ENCODE peak calls at places on chromosomes 4 and X, in four cellular contexts. U, B, H and V are unnamed samples.

GRCh38 chrX:74449322-74449936 is 28.1 kb downstream of the SLC16A2 start:
- DNase-seq in U (peak), B (no peak), H (no peak), V (no peak)

GRCh38 chr4:38514465-38515146 is 149.4 kb upstream of the KLF3 start:
- DNase-seq in U (no peak), B (no peak), H (no peak), V (no peak)

GRCh38 chr4:151727365-151727764 is 33.4 kb downstream of the GATB start:
- DNase-seq in U (no peak), B (no peak), H (no peak), V (no peak)

GRCh38 chr4:147831452-147832192 is 99.7 kb downstream of the ARHGAP10 start:
- DNase-seq in U (peak), B (peak), H (peak), V (peak)

GRCh38 chr4:84498203-84499026 is 677 bp downstream of the NKX6-1 start:
- DNase-seq in U (peak), B (no peak), H (no peak), V (no peak)

GRCh38 chrX:54921427-54922021 is 900 bp downstream of the TRO start:
- DNase-seq in U (peak), B (peak), H (peak), V (no peak)

GRCh38 chr4:6776920-6777635 is 5.4 kb upstream of the KIAA0232 start:
- DNase-seq in U (no peak), B (no peak), H (no peak), V (no peak)

GRCh38 chrX:118228041-118228440 is 111.4 kb upstream of the KLHL13 start:
- DNase-seq in U (peak), B (no peak), H (no peak), V (no peak)

GRCh38 chr4:23822181-23822580 is 67.7 kb downstream of the PPARGC1A start:
- DNase-seq in U (no peak), B (no peak), H (peak), V (no peak)

GRCh38 chr4:77579406-77580076 is 26.1 kb upstream of the CXCL13 start:
- DNase-seq in U (peak), B (peak), H (no peak), V (peak)

GRCh38 chr4:159374749-159375535 is 272.1 kb downstream of the RAPGEF2 start:
- DNase-seq in U (peak), B (peak), H (no peak), V (peak)

GRCh38 chr4:67727124-67727850 is 26.3 kb upstream of the UBA6 start:
- DNase-seq in U (peak), B (no peak), H (peak), V (no peak)
- H3K4me3 ChIP-seq in U (peak), B (no peak), H (no peak), V (no peak)

DNA sequence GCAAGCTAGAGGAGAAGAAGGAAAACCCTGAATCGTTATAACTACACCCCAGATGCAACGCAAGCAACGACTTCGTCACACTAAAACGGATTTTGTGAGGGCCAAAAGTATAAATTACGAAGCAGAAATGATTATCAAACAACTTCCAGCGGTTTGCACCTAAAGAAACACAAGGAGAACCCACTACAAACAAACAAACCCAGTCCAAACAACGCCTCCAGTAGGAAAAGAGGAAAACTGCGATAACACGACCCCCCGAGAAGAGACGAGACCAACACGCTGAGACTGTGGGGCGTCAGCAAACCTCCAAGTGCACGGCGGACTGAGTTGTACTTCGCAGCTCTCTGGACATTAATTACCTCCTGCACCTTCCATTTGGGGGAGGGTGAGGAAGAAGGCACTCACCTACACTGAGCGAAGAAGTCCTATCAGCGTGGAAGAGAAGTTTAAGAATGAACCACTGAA is at the start of gene MAB21L2:
- DNase-seq in U (peak), B (no peak), H (peak), V (no peak)
- H3K4me3 ChIP-seq in U (peak), B (peak), H (peak), V (peak)

GRCh38 chr4:75724867-75725724 is 719 bp downstream of the USO1 start:
- DNase-seq in U (peak), B (no peak), H (peak), V (no peak)

GRCh38 chr4:75723802-75724065 is 643 bp upstream of the USO1 start:
- DNase-seq in U (no peak), B (no peak), H (no peak), V (no peak)

GRCh38 chr4:75727073-75727472 is 2.7 kb downstream of the USO1 start:
- DNase-seq in U (peak), B (no peak), H (no peak), V (no peak)

GRCh38 chr4:75724066-75724866 is at the start of gene USO1:
- DNase-seq in U (peak), B (peak), H (peak), V (peak)

DNA sequence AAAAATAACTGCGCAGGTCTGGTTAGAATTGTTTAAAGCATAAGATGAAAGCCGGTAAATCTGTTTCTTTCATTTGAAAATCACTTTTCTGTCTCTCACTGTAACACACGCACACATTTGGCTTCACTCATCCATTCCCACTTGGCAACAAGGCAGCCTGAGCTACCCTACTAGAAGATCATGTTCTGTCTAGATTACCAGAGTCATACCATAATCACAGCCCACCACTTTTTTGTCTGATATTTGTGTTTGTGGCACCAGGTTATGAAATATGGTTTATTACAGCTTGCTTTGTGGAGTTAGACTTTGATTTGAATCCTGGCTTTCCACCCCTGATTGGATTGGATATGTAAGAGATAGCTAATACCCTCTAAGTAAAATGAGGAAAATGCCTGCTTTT is 2.2 kb downstream of the USO1 start:
- DNase-seq in U (no peak), B (no peak), H (no peak), V (no peak)
- H3K4me3 ChIP-seq in U (peak), B (peak), H (no peak), V (peak)

DNA sequence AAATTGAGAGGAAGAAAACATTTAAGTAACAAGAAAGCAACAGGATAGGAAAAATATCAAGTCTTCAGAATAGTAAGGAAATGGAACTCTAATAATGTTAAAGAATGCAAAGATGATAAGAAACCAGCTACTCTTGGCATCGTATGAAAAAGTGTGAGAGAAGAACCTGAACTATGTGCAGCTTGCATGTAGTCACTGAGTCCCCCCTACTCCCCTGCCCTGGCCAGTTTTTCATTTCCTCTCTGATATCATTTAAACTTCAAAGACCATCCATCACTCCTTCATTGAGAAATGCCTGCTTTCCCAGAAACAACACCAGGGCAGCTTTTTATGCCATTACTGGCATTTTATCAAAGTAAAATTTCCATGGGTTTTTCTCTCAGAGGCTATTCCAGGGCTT is 28.1 kb downstream of the INPP4B start:
- DNase-seq in U (peak), B (peak), H (no peak), V (no peak)
- H3K4me3 ChIP-seq in U (no peak), B (no peak), H (no peak), V (no peak)

DNA sequence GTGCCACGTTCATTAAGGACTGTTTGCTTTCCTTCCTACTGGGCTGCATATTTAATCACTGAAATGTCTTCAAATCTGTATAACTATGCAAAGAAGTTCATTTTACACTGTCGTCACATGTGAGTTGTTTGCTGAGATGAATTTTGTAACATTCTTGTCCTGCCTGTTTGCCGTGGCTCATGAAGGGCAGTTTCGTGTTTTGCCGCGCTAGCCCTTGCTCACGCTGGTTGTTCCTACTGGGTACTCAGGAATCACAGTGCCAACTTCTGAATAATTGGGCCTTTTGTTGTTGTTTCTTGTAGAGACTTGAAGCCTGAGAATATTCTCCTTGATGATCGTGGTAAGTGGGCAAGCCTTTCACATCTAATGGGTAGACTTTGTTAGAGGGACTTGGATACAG is 52.2 kb downstream of the HTT-AS start:
- DNase-seq in U (no peak), B (no peak), H (no peak), V (no peak)
- H3K4me3 ChIP-seq in U (no peak), B (no peak), H (no peak), V (no peak)

GRCh38 chrX:134237363-134237702 is 351 bp downstream of the CCDC160 start:
- DNase-seq in U (no peak), B (no peak), H (no peak), V (no peak)

GRCh38 chrX:134241960-134242619 is 5.1 kb downstream of the CCDC160 start:
- DNase-seq in U (peak), B (no peak), H (no peak), V (no peak)

GRCh38 chrX:134240209-134240608 is 3.2 kb downstream of the CCDC160 start:
- DNase-seq in U (no peak), B (no peak), H (peak), V (no peak)

GRCh38 chrX:134236690-134237362 is at the start of gene CCDC160:
- DNase-seq in U (peak), B (no peak), H (peak), V (no peak)

GRCh38 chrX:134239016-134239415 is 2.0 kb downstream of the CCDC160 start:
- DNase-seq in U (no peak), B (no peak), H (no peak), V (no peak)
- H3K4me3 ChIP-seq in U (no peak), B (no peak), H (no peak), V (no peak)

DNA sequence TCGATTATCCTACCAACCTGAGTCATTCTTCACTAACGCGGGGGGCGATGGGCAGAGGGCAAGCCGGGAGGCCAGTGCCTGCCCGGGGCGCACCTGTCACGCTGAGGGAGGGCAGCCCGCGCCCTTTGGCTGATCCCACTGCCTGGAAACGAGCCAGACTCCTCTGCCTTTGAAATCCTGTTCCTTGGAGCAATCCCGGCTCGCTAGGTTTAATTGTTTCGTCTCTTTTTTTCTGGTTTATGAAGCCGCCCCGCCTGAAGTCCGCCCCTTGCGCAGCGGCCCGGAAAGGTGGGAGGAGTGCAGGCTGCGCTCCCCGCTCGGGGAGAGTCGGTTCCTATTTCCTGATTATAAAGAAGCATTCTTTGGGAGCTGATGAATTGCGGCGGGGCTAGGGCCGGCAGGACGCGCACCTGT is 484.2 kb downstream of the BCOR start:
- DNase-seq in U (no peak), B (no peak), H (peak), V (no peak)
- H3K4me3 ChIP-seq in U (no peak), B (no peak), H (no peak), V (no peak)

GRCh38 chrX:72308566-72309296 is 3.0 kb upstream of the CITED1 start:
- DNase-seq in U (peak), B (peak), H (peak), V (no peak)
- H3K4me3 ChIP-seq in U (peak), B (peak), H (no peak), V (no peak)

GRCh38 chrX:48890934-48891401 is 6.6 kb downstream of the TIMM17B start:
- DNase-seq in U (no peak), B (no peak), H (no peak), V (no peak)
- H3K4me3 ChIP-seq in U (peak), B (peak), H (peak), V (peak)

DNA sequence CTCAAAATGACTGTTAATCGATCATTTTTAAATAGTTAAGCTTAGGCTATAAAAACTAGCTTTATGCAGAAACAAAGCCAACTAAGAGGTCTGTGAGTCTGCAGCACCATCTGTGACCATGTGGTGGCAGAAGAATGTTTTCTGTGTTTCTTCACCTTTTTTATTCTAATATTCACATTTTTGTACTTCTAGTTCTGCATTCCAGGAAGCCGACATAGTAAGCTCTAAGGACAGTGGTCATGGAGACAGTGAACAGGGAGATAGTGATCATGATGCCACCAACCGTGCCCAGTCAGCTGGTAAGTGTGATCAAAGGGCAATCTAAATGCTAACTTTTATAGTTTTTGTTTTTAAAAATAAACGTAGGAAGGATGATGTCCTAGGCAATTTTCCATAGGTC is 5.6 kb downstream of the PCDH10 start:
- DNase-seq in U (peak), B (no peak), H (peak), V (no peak)
- H3K4me3 ChIP-seq in U (no peak), B (no peak), H (peak), V (no peak)